ENCODE peak calls at places on chromosomes 7 and 10, in four cellular contexts. Y is A549, R is heart left ventricle, J is GM12865. I is an unnamed sample.

GRCh38 chr10:76291175-76291574 is 859.8 kb downstream of the LRMDA start:
- DNase-seq in Y (no peak), R (no peak), J (no peak), I (no peak)

GRCh38 chr7:50475340-50475739 is 25.2 kb upstream of the FIGNL1 start:
- DNase-seq in Y (no peak), R (no peak), J (peak), I (no peak)

GRCh38 chr7:102473271-102473991 is 5.3 kb downstream of the POLR2J start:
- DNase-seq in R (peak), J (no peak), Y (no peak), I (no peak)

GRCh38 chr7:139341776-139342244 is 673 bp downstream of the FMC1 start:
- DNase-seq in Y (no peak), R (no peak), J (peak), I (peak)

GRCh38 chr7:108093903-108094302 is 36.3 kb downstream of the LAMB4 start:
- DNase-seq in R (peak), J (no peak), Y (no peak), I (no peak)

GRCh38 chr7:24979863-24980694 is at the start of gene OSBPL3:
- DNase-seq in R (peak), Y (peak), J (peak), I (no peak)

GRCh38 chr7:27442446-27442845 is 199.8 kb downstream of the EVX1 start:
- DNase-seq in J (no peak), R (no peak), Y (peak), I (no peak)

GRCh38 chr7:5532520-5533335 is 109.1 kb upstream of the TNRC18 start:
- DNase-seq in J (peak), Y (peak), R (peak), I (no peak)

GRCh38 chr7:17617380-17617779 is 318.9 kb downstream of the AHR start:
- DNase-seq in J (no peak), R (no peak), Y (no peak), I (no peak)

GRCh38 chr10:13272164-13272571 is 27.7 kb downstream of the PHYH start:
- DNase-seq in J (peak), Y (no peak), R (peak), I (no peak)

GRCh38 chr10:13270877-13271551 is 28.9 kb downstream of the PHYH start:
- DNase-seq in R (no peak), Y (peak), J (no peak), I (no peak)

GRCh38 chr10:13271552-13272163 is 28.2 kb downstream of the PHYH start:
- DNase-seq in Y (peak), J (peak), R (peak), I (no peak)

GRCh38 chr10:13276749-13277394 is 23.0 kb downstream of the PHYH start:
- DNase-seq in J (no peak), Y (peak), R (no peak), I (no peak)
- TF ChIP-seq CTCF in J (no peak), Y (no peak), R (peak), I (no peak)

DNA sequence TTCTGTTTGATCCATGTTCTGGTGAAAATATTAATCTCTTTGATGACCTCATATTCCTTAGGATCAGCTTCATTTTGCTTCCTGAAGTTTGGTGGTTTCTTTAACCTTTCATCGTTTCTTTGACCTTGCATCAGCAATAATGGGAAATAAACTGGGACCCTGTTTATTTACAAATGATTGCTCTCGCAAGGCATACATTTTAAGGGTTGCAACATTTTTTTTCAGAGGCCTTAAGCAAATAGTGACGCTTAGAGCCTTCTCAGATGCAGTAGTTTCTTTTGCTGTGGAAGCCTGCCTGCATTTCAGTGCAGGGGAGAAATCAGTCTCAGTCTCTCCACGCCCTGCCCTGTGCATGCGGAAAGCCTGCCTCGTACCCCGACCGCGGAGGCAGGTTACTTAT is 139.1 kb upstream of the NPS start:
- DNase-seq in R (no peak), Y (no peak), J (no peak), I (no peak)
- H3K4me3 ChIP-seq in R (no peak), Y (no peak), J (no peak), I (no peak)

DNA sequence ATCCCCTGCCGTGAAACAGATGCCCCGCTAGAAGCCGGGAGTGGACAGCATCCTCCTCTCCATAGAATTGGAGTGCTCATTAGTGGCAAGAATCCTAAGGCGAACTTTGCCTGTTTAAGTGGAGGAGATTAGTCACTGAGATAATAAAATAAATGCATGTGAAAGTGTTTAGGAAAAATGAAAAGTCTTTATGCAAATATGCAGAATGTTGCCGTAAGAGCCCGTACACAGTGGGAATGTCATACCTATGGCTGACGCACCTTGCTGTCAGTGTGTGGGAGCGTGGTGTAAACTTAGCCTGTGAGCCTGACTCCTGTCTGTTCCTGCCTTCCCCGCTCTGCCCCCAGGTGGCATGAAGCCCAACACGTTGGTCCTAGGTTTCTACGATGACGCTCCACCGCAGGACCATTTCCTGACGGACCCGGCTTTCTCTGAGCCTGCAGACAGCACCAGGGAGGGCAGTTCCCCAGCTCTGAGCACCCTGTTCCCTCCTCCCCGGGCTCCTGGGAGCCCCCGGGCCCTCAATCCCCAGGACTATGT is 1.7 kb upstream of the TRIP6 start:
- DNase-seq in J (no peak), Y (no peak), R (no peak), I (no peak)
- TF ChIP-seq CTCF in J (no peak), Y (no peak), R (no peak), I (no peak)

DNA sequence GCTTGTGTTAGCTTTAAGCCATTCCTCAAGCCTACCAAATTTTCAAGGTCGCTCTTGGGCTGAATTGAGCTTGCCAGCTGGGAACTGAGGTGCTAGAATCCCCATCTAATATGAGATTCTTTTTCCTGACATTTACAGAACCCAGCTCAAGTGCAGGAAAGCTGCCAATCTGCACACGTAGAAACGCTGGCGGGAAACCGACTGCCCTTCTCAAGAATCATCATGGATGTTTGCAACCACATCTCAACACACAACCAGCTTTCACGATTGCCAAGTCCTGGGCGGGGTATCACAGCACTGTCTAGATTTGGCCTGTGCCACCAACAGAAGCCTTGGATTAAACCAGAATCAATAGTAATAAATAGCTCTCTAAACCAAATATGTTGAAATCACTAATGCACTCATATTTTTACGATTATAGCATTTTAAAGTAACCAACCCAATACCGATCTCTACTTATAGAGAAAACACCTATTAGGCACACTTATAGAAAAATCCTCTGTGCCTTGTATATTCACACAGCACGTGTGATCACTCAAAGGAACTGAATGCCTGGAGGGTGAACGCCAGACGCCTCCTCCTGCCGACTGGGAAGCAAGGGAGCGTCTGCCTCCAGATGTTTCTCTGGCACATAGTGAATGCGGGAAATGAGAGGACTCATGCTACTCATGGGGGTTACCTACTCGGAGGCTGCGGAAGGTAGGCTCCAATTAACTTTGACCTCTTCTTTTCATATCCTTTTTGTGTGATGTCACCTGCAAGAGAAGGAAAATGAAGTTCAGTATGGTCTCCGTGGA is 203.5 kb downstream of the DIP2C start:
- DNase-seq in J (no peak), Y (no peak), R (no peak), I (no peak)
- H3K4me3 ChIP-seq in J (no peak), Y (no peak), R (no peak), I (no peak)